ENCODE peak calls at places on chromosomes 1 and 21, in four cellular contexts. Z is ovary, N is AG04450, H is astrocyte of the spinal cord. D is an unnamed sample.

GRCh38 chr1:161367684-161368398 is at the start of gene CFAP126:
- DNase-seq in H (peak; percentile 78), Z (peak; percentile 69), N (no peak), D (peak; percentile 33)

GRCh38 chr1:52978045-52978444 is 51.0 kb downstream of the SCP2 start:
- DNase-seq in Z (no peak), N (no peak), H (no peak), D (no peak)

GRCh38 chr1:146012703-146013565 is 8.6 kb downstream of the HJV start:
- DNase-seq in Z (no peak), N (peak; percentile 57), H (peak; percentile 87), D (peak; percentile 46)

GRCh38 chr1:55670331-55671082 is 455.3 kb upstream of the USP24 start:
- DNase-seq in H (no peak), Z (no peak), N (no peak), D (no peak)

GRCh38 chr21:26117324-26117971 is 53.1 kb downstream of the APP start:
- DNase-seq in N (no peak), Z (no peak), H (no peak), D (no peak)

GRCh38 chr1:227753999-227754764 is 18.9 kb downstream of the SNAP47 start:
- DNase-seq in H (peak; percentile 53), Z (peak; percentile 60), N (no peak), D (no peak)

GRCh38 chr1:74324684-74325448 is 89.7 kb downstream of the TNNI3K start:
- DNase-seq in H (no peak), N (no peak), Z (no peak), D (no peak)

GRCh38 chr1:19802269-19802668 is 2.6 kb upstream of the TMCO4 start:
- DNase-seq in H (no peak), Z (no peak), N (no peak), D (no peak)

GRCh38 chr1:77991638-77992037 is 12.8 kb upstream of the FUBP1 start:
- DNase-seq in H (no peak), Z (no peak), N (no peak), D (no peak)

GRCh38 chr21:18424250-18424649 is 20.7 kb upstream of the TMPRSS15 start:
- DNase-seq in Z (no peak), N (no peak), H (no peak), D (no peak)
- H3K4me3 ChIP-seq in Z (no peak overlapping the region), N (no peak overlapping the region), H (no peak overlapping the region), D (no peak overlapping the region)

DNA sequence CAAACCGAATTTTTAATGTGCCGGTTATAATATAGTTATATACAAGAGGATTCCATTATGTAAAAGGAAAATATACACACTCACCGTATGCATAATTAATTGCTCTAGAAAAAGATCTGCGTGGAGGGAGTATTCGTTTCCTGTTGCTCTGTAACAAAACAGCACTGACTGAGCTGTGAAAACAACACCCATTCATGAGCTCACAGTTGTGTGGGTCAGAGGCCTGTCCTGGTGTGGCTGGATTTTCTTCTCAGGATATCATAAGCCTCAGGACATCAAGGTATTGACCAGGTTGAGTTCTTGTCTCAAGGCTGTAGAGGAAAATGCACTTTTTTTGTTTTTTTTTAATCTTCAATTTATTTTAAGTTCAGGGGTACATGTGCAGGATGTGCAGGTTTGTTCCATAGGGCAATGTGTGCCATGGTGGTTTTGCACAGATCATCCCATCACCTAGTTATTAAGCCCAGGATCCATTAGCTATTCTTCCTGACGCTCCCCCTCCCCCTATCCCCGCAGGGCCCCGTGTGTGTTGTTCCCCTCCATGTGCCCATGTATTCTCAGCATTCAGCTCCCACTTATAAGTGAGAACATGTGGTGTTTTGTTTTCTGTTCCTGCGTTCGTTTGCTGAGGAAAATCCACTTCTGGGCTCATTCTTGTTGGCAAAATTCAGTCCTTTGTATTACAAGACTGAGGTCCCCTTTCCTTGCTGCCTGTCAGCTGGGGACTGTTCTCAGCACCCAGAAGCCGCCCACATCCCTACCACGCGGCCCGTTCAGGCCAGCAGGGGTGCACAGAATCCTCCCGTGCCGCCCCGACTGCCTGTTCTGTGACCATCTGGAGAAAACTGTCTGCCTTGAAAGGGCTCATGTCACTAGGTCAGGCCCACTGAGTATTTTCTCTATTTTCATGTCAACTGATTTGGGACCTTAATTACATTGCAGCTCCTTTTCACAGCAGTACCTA is 87.4 kb upstream of the ERRFI1 start:
- DNase-seq in H (no peak), Z (no peak), N (no peak), D (no peak)
- TF ChIP-seq CTCF in H (no peak), Z (no peak), N (no peak), D (no peak)

GRCh38 chr21:32055305-32055704 is 182.5 kb downstream of the HUNK start:
- DNase-seq in N (no peak), Z (no peak), H (no peak), D (no peak)
- H3K4me3 ChIP-seq in N (no peak overlapping the region), Z (no peak overlapping the region), H (no peak overlapping the region), D (no peak overlapping the region)

DNA sequence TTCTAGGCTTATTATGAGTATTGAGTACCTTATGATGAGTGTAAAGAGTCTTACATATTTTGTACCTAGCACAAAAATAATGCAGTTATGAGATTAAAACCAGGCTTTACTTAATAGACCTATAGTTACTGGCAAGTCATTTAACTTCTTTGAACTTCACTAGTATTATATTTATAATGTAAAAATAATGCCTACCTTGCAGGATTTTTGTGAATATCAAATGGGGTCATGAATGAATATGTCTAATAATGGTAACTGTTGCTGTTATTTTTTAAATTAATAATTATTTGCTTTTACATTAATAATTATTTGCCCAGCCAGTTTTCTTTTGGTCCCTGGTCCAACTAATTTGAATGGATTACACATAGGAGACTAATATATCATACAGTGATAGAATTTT is 242.5 kb downstream of the GPR52 start:
- DNase-seq in Z (no peak), N (no peak), H (no peak), D (no peak)
- TF ChIP-seq CTCF in Z (no peak), N (no peak), H (no peak), D (no peak)